ENCODE peak calls at places on chromosomes 4 and X, in four cellular contexts. N, L, U and S are unnamed samples.

GRCh38 chr4:74944354-74944793 is 11.5 kb downstream of the PARM1 start:
- DNase-seq in U (no peak), L (no peak), N (peak), S (peak)

GRCh38 chrX:110915120-110915519 is 119.5 kb upstream of the CHRDL1 start:
- DNase-seq in L (no peak), U (peak), N (no peak), S (no peak)

GRCh38 chr4:47374477-47374876 is 89.0 kb downstream of the COMMD8 start:
- DNase-seq in N (no peak), L (no peak), U (no peak), S (no peak)

GRCh38 chr4:12360391-12360790 is 931.7 kb upstream of the HS3ST1 start:
- DNase-seq in U (peak), L (no peak), N (no peak), S (no peak)

GRCh38 chr4:113040793-113041192 is 8.7 kb upstream of the ANK2 start:
- DNase-seq in N (no peak), U (no peak), L (no peak), S (no peak)

GRCh38 chr4:113049421-113050355 is at the start of gene ANK2:
- DNase-seq in U (peak), N (no peak), L (no peak), S (no peak)

GRCh38 chr4:185933078-185933581 is 121.1 kb upstream of the SORBS2 start:
- DNase-seq in N (no peak), U (peak), L (peak), S (no peak)

GRCh38 chrX:1564750-1565683 is 26.4 kb upstream of the AKAP17A start:
- DNase-seq in N (no peak), L (no peak), U (no peak), S (peak)

GRCh38 chr4:16034010-16034829 is 49.6 kb downstream of the PROM1 start:
- DNase-seq in N (peak), U (peak), L (peak), S (no peak)

GRCh38 chr4:31613946-31614623 is 893.9 kb downstream of the PCDH7 start:
- DNase-seq in N (no peak), U (no peak), L (no peak), S (no peak)

GRCh38 chr4:182885738-182886077 is 31.5 kb downstream of the DCTD start:
- DNase-seq in U (peak), L (no peak), N (no peak), S (no peak)

GRCh38 chr4:105306158-105306781 is 159.6 kb downstream of the TET2 start:
- DNase-seq in N (peak), L (no peak), U (no peak), S (peak)

GRCh38 chr4:16707874-16708273 is 190.6 kb downstream of the LDB2 start:
- DNase-seq in U (peak), N (no peak), L (no peak), S (no peak)

GRCh38 chr4:48194986-48195773 is 61.1 kb upstream of the TXK start:
- DNase-seq in L (no peak), U (no peak), N (no peak), S (no peak)

GRCh38 chr4:76984788-76985211 is 35.2 kb downstream of the SEPTIN11 start:
- DNase-seq in N (no peak), U (peak), L (peak), S (peak)

GRCh38 chr4:148007303-148007702 is 275.4 kb downstream of the ARHGAP10 start:
- DNase-seq in U (peak), N (no peak), L (peak), S (no peak)

GRCh38 chr4:115343171-115343570 is 229.8 kb upstream of the NDST4 start:
- DNase-seq in L (no peak), N (no peak), U (no peak), S (no peak)

GRCh38 chr4:80215449-80216052 is 18.2 kb downstream of the PRDM8 start:
- DNase-seq in U (peak), L (no peak), N (no peak), S (no peak)

GRCh38 chr4:8391972-8392371 is 48.6 kb downstream of the ACOX3 start:
- DNase-seq in N (no peak), L (no peak), U (peak), S (peak)

GRCh38 chr4:92339671-92340070 is 35.9 kb downstream of the GRID2 start:
- DNase-seq in L (no peak), U (no peak), N (no peak), S (no peak)

GRCh38 chrX:48715876-48716502 is 19.5 kb downstream of the SUV39H1 start:
- DNase-seq in L (no peak), N (no peak), U (no peak), S (no peak)

GRCh38 chr4:163493643-163494359 is 689 bp upstream of the TMA16 start:
- DNase-seq in N (peak), U (no peak), L (no peak), S (no peak)

GRCh38 chr4:14596904-14597303 is 405.4 kb upstream of the CPEB2 start:
- DNase-seq in N (no peak), U (no peak), L (no peak), S (no peak)

GRCh38 chrX:153353416-153353815 is 19.5 kb downstream of the ZNF275 start:
- DNase-seq in N (no peak), U (no peak), L (no peak), S (no peak)

GRCh38 chrX:44314259-44314734 is 29.2 kb downstream of the EFHC2 start:
- DNase-seq in L (no peak), N (peak), U (peak), S (no peak)

GRCh38 chrX:397575-397974 is 10.9 kb upstream of the PPP2R3B start:
- DNase-seq in U (peak), N (no peak), L (peak), S (no peak)

GRCh38 chr4:10123227-10124101 is 6.9 kb upstream of the WDR1 start:
- DNase-seq in N (peak), U (peak), L (no peak), S (no peak)